ENCODE peak calls at places on chromosome 5, in six cellular contexts. R is HT1080; G is activated CD8-positive, alpha-beta memory T cell treated with anti-CD3 and anti-CD28 coated beads for 4 hours; L is stimulated activated CD8-positive, alpha-beta memory T cell treated with anti-CD3 and anti-CD28 coated beads, Interleukin-4, amount 100 ng/mL, for 1 hour; O is cerebellar cortex; Z is A549. T is an unnamed sample.

GRCh38 chr5:1299961-1300360 is 5.1 kb upstream of the TERT start:
- DNase-seq in G (no peak), O (no peak), L (no peak), Z (no peak), R (no peak), T (no peak)

GRCh38 chr5:74693176-74693575 is 8.1 kb downstream of the HEXB start:
- DNase-seq in L (no peak), O (no peak), R (peak; percentile 20), Z (no peak), G (no peak), T (peak; percentile 41)

GRCh38 chr5:125470503-125470902 is 724.1 kb upstream of the ZNF608 start:
- DNase-seq in O (no peak), Z (no peak), R (no peak), G (no peak), L (no peak), T (no peak)

GRCh38 chr5:78345485-78345884 is 14.9 kb upstream of the SCAMP1 start:
- DNase-seq in R (peak; percentile 32), L (no peak), Z (no peak), O (no peak), G (no peak), T (peak; percentile 56)

GRCh38 chr5:132675936-132676689 is 2.3 kb downstream of the IL4 start:
- DNase-seq in Z (no peak), O (no peak), R (no peak), G (no peak), L (no peak), T (no peak)

GRCh38 chr5:141929398-141930058 is 5.9 kb downstream of the DELE1 start:
- DNase-seq in O (no peak), R (no peak), G (no peak), Z (no peak), L (no peak), T (no peak)

GRCh38 chr5:36585696-36586095 is 20.7 kb upstream of the SLC1A3 start:
- DNase-seq in O (no peak), G (no peak), Z (no peak), R (no peak), L (no peak), T (no peak)

GRCh38 chr5:35773936-35774335 is 82.8 kb upstream of the IL7R start:
- DNase-seq in L (no peak), Z (no peak), G (no peak), O (no peak), R (peak; percentile 8), T (peak; percentile 67)

GRCh38 chr5:174084691-174085154 is 39.2 kb downstream of the NSG2 start:
- DNase-seq in R (no peak), O (no peak), L (no peak), G (no peak), Z (no peak), T (peak; percentile 8)

GRCh38 chr5:54083851-54084250 is 226.5 kb downstream of the ARL15 start:
- DNase-seq in O (no peak), Z (no peak), R (peak; percentile 66), G (no peak), L (no peak), T (no peak)

GRCh38 chr5:68554566-68555279 is 339.2 kb downstream of the PIK3R1 start:
- DNase-seq in Z (peak; percentile 49), O (no peak), G (no peak), L (no peak), R (no peak), T (peak; percentile 94)

GRCh38 chr5:124234022-124234899 is 512.2 kb downstream of the ZNF608 start:
- DNase-seq in L (no peak), R (no peak), Z (no peak), G (no peak), O (peak; percentile 11), T (peak; percentile 8)

T was measured in foreskin fibroblast.